ENCODE peak calls at places on chromosomes 13 and 19, in four cellular contexts. Q, H, G and R are unnamed samples.
A peak's percentile ranks its signal among the peaks of the same experiment; 100 is the strongest.

GRCh38 chr19:17348700-17349099 is 11.3 kb downstream of the GTPBP3 start:
- DNase-seq in Q (peak; percentile 81), H (peak; percentile 53), G (no peak), R (no peak)

GRCh38 chr13:91510058-91510457 is 111.6 kb downstream of the GPC5 start:
- DNase-seq in Q (no peak), H (no peak), G (no peak), R (no peak)

GRCh38 chr13:20425819-20426219 is 99.8 kb downstream of the CRYL1 start:
- DNase-seq in Q (no peak), H (no peak), G (no peak), R (no peak)

GRCh38 chr13:22703601-22704209 is 477.1 kb upstream of the SGCG start:
- DNase-seq in Q (no peak), H (no peak), G (no peak), R (no peak)

GRCh38 chr19:13732337-13732736 is 32.0 kb upstream of the MRI1 start:
- DNase-seq in Q (no peak), H (no peak), G (no peak), R (no peak)

GRCh38 chr13:61684976-61685682 is 269.5 kb upstream of the PCDH20 start:
- DNase-seq in Q (no peak), H (no peak), G (no peak), R (no peak)

GRCh38 chr13:113138792-113139551 is 16.4 kb downstream of the F10 start:
- DNase-seq in Q (no peak), H (no peak), G (no peak), R (peak; percentile 33)

GRCh38 chr13:35926859-35927530 is 204.2 kb downstream of the DCLK1 start:
- DNase-seq in Q (no peak), H (peak; percentile 30), G (no peak), R (peak; percentile 79)

GRCh38 chr19:4140237-4140711 is 13.2 kb upstream of the CREB3L3 start:
- DNase-seq in Q (peak; percentile 75), H (peak; percentile 72), G (peak; percentile 56), R (peak; percentile 68)

GRCh38 chr13:65762015-65762414 is 1468.1 kb downstream of the PCDH9 start:
- DNase-seq in Q (no peak), H (no peak), G (no peak), R (no peak)

GRCh38 chr13:30463820-30464495 is 1.8 kb downstream of the HMGB1 start:
- DNase-seq in Q (peak; percentile 69), H (peak; percentile 50), G (peak; percentile 71), R (peak; percentile 70)

GRCh38 chr13:110017379-110017778 is 231.0 kb upstream of the IRS2 start:
- DNase-seq in Q (peak; percentile 92), H (peak; percentile 95), G (no peak), R (peak; percentile 88)

GRCh38 chr13:112102243-112102642 is 35.3 kb downstream of the SOX1 start:
- DNase-seq in Q (no peak), H (no peak), G (no peak), R (no peak)

GRCh38 chr13:40439928-40440327 is 226.5 kb downstream of the FOXO1 start:
- DNase-seq in Q (no peak), H (no peak), G (no peak), R (no peak)

GRCh38 chr19:22634450-22634827 is 315 bp downstream of the ZNF492 start:
- DNase-seq in Q (no peak), H (no peak), G (no peak), R (no peak)

GRCh38 chr19:16258440-16258903 is 60.8 kb downstream of the AP1M1 start:
- DNase-seq in Q (peak; percentile 33), H (no peak), G (peak; percentile 81), R (no peak)

GRCh38 chr19:5154129-5154798 is 185.4 kb downstream of the KDM4B start:
- DNase-seq in Q (peak; percentile 16), H (no peak), G (no peak), R (peak; percentile 25)

GRCh38 chr19:3655402-3656072 is 28.9 kb upstream of the CACTIN start:
- DNase-seq in Q (peak; percentile 85), H (peak; percentile 95), G (no peak), R (peak; percentile 96)

GRCh38 chr19:55694656-55695491 is 19.8 kb downstream of the EPN1 start:
- DNase-seq in Q (no peak), H (no peak), G (peak; percentile 35), R (no peak)

GRCh38 chr13:79227418-79227817 is 178.6 kb downstream of the RBM26 start:
- DNase-seq in Q (no peak), H (no peak), G (no peak), R (no peak)

GRCh38 chr13:35818577-35819165 is 312.5 kb downstream of the DCLK1 start:
- DNase-seq in Q (peak; percentile 73), H (peak; percentile 60), G (no peak), R (peak; percentile 48)

GRCh38 chr13:100513987-100514670 is 74.5 kb downstream of the GGACT start:
- DNase-seq in Q (no peak), H (no peak), G (no peak), R (peak; percentile 53)

GRCh38 chr19:9914315-9915207 is 21.8 kb downstream of the OLFM2 start:
- DNase-seq in Q (peak; percentile 78), H (peak; percentile 77), G (peak; percentile 76), R (peak; percentile 85)

GRCh38 chr19:57992841-57993240 is 9.8 kb downstream of the ZNF606 start:
- DNase-seq in Q (no peak), H (no peak), G (no peak), R (no peak)

GRCh38 chr13:113119166-113119821 is 3.3 kb upstream of the F10 start:
- DNase-seq in Q (no peak), H (no peak), G (no peak), R (no peak)

GRCh38 chr19:24062222-24062621 is 24.8 kb upstream of the ZNF254 start:
- DNase-seq in Q (no peak), H (peak; percentile 39), G (no peak), R (no peak)

GRCh38 chr19:30664358-30665058 is 292.3 kb downstream of the ZNF536 start:
- DNase-seq in Q (no peak), H (peak; percentile 4), G (no peak), R (peak; percentile 3)

GRCh38 chr13:48244159-48244558 is 11.2 kb downstream of the ITM2B start:
- DNase-seq in Q (no peak), H (no peak), G (no peak), R (no peak)

GRCh38 chr13:35940734-35941133 is 190.4 kb downstream of the DCLK1 start:
- DNase-seq in Q (no peak), H (no peak), G (no peak), R (no peak)

GRCh38 chr19:50837300-50837699 is 3.9 kb upstream of the KLK15 start:
- DNase-seq in Q (no peak), H (no peak), G (no peak), R (no peak)

GRCh38 chr13:104872153-104872552 is 1663.3 kb downstream of the EFNB2 start:
- DNase-seq in Q (no peak), H (no peak), G (no peak), R (no peak)

GRCh38 chr13:58994778-58995177 is 1169.0 kb downstream of the DIAPH3 start:
- DNase-seq in Q (peak; percentile 4), H (no peak), G (no peak), R (no peak)

DNA sequence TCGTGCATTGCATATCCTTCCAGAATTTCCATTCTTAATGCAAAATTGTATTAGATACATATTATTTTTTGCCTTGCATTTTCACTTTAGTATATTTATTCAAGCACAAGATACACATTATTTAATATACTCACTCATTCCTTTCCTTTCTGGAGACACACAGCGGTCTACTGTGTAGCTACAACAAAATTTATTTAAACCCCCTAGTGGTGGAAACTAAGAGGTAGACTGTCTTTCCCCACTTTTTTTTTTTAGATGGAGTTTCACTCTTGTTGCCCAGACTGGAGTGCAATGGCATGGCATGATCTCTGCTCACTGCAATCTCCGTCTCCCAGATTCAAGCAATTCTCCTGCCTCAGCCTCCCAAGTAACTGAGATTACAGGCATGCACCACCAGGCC is 2040.3 kb upstream of the PCDH20 start:
- DNase-seq in Q (no peak), H (no peak), G (no peak), R (no peak)
- TF ChIP-seq CTCF in Q (peak; percentile 15), H (peak; percentile 10), G (no peak), R (no peak)

DNA sequence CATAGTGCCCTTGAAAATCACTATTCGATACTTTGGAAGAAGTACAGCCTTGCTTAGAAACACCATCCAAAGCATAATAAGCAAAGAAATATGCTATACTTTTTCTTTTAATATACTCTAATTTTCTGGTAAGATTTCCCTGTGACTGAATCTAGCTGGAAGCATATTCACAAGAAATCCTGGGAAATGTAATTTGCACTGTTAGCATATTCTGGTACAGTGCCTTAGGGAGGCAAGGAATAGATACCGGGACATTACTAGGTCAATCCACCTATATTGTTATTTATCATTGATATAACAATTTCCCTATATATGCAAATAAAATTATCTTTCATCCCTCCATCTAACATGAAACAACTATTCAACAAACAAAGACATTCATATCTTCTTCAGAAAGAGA is 1131.3 kb upstream of the PRR20A start:
- DNase-seq in Q (no peak), H (no peak), G (no peak), R (no peak)
- H3K4me3 ChIP-seq in Q (no peak overlapping the region), H (no peak overlapping the region), G (no peak overlapping the region), R (no peak overlapping the region)

DNA sequence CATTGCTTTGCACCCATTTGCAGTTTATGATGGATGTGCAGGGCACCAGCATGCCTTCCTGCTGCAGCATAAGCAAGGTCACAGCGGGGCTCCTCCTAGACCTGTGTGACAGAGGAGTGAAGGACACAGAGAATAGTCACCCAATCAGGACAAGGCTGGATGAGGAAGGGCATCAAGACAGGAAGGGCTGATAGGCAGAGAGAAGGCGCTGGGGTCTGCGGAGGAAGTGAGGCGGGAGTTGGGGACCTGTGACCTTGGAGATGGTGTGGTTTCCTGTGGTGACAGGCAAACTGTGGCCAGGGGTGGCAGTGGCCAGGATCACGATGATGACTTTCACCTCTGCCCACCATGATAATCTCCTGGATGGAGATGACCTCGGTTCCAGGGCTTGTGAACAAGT is 16.4 kb upstream of the KCTD15 start:
- DNase-seq in Q (no peak), H (no peak), G (no peak), R (no peak)
- TF ChIP-seq CTCF in Q (no peak), H (no peak), G (no peak), R (no peak)

GRCh38 chr19:1068111-1069001 is 1.4 kb downstream of the ARHGAP45 start:
- DNase-seq in Q (no peak), H (no peak), G (peak; percentile 76), R (no peak)
- H3K4me3 ChIP-seq in Q (no peak overlapping the region), H (no peak overlapping the region), G (peak overlapping the region; percentile 73), R (no peak overlapping the region)

DNA sequence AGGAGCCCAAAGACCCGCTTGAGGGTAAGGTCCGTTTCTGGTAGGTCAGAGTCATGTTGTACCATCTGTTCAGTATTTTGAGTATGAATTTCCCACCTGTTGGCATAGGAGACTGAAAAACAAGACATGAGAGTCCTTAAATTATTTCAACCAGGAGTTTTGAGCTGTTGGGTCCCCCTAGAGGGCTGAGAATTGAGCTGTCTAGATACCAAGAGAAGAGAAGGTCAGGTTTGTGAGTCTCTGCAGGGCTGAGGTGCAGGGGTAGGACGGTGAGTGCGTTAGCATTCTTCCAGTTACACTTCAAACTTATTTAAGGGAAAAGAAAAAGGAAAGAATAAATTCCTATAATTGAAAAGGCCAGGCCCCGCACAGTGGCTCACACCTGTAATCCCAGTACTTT is 5.0 kb downstream of the CBLC start:
- DNase-seq in Q (no peak), H (no peak), G (no peak), R (no peak)
- TF ChIP-seq CTCF in Q (peak; percentile 7), H (peak; percentile 18), G (no peak), R (peak; percentile 9)

DNA sequence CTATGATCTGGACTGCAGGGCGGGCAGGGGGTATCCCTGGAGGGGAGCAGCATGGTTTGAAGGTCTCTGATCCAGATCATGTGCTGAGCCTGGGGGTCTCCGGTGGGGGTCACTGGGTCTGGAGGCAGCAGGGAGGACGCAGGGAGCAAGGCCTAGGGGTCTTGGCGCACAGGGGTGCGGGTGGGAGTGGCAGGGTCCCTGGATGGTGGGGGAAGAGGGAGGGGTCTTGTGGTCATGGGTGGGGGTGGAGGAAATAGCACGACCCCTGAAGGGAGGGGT is 1.9 kb downstream of the BTBD2 start:
- DNase-seq in Q (no peak), H (no peak), G (no peak), R (no peak)
- H3K4me3 ChIP-seq in Q (no peak overlapping the region), H (no peak overlapping the region), G (no peak overlapping the region), R (no peak overlapping the region)